ENCODE peak calls at places on chromosomes 3 and 15, in five cellular contexts. Y, B, V, O and G are unnamed samples.

GRCh38 chr3:50623840-50624474 is 7.0 kb downstream of the MAPKAPK3 start:
- DNase-seq in Y (no peak), V (no peak), B (no peak), O (no peak), G (no peak)

GRCh38 chr3:4948395-4948794 is 30.8 kb upstream of the BHLHE40 start:
- DNase-seq in B (no peak), Y (no peak), O (no peak), V (no peak), G (no peak)

GRCh38 chr3:112776000-112776399 is 70.7 kb downstream of the CD200R1L start:
- DNase-seq in Y (no peak), V (no peak), O (no peak), B (no peak), G (peak; percentile 50)

GRCh38 chr3:134076816-134077215 is 47.1 kb upstream of the SLCO2A1 start:
- DNase-seq in V (no peak), O (no peak), B (no peak), Y (no peak), G (no peak)

GRCh38 chr15:51771773-51772172 is 20.4 kb downstream of the TMOD2 start:
- DNase-seq in O (no peak), Y (no peak), B (no peak), V (no peak), G (no peak)

GRCh38 chr15:75389791-75390382 is 21.5 kb upstream of the MAN2C1 start:
- DNase-seq in O (no peak), B (no peak), Y (no peak), V (no peak), G (no peak)

GRCh38 chr15:63833246-63833696 is 477 bp downstream of the HERC1 start:
- DNase-seq in O (peak; percentile 50), V (no peak), Y (peak; percentile 24), B (peak; percentile 36), G (peak; percentile 29)

GRCh38 chr3:111070772-111071256 is 802 bp upstream of the NECTIN3 start:
- DNase-seq in B (no peak), V (peak; percentile 9), Y (no peak), O (no peak), G (no peak)

GRCh38 chr3:139774570-139775302 is 97.0 kb upstream of the NMNAT3 start:
- DNase-seq in O (peak; percentile 20), V (no peak), Y (no peak), B (peak; percentile 25), G (no peak)

GRCh38 chr15:78037779-78038305 is 39.7 kb downstream of the TBC1D2B start:
- DNase-seq in B (no peak), Y (no peak), V (no peak), O (no peak), G (no peak)

GRCh38 chr3:185152433-185153169 is at the start of gene C3orf70:
- DNase-seq in Y (peak; percentile 58), O (peak; percentile 59), V (no peak), B (peak; percentile 83), G (no peak)

GRCh38 chr3:136916200-136916599 is 41.6 kb upstream of the IL20RB start:
- DNase-seq in Y (no peak), B (no peak), O (no peak), V (no peak), G (no peak)

GRCh38 chr15:22810033-22810734 is 23.7 kb downstream of the NIPA1 start:
- DNase-seq in V (no peak), Y (no peak), B (no peak), O (no peak), G (no peak)

GRCh38 chr15:31214158-31214863 is 112.3 kb upstream of the KLF13 start:
- DNase-seq in B (no peak), O (no peak), Y (no peak), V (no peak), G (no peak)

GRCh38 chr3:63386568-63386967 is 108.5 kb downstream of the SYNPR start:
- DNase-seq in O (no peak), B (no peak), V (no peak), Y (no peak), G (peak; percentile 36)

GRCh38 chr3:169669816-169670215 is 6.3 kb upstream of the MECOM start:
- DNase-seq in B (no peak), O (no peak), Y (no peak), V (no peak), G (no peak)

GRCh38 chr15:56760186-56760585 is 26.9 kb upstream of the ZNF280D start:
- DNase-seq in V (no peak), B (peak; percentile 8), O (no peak), Y (no peak), G (no peak)

GRCh38 chr3:12663311-12663935 is 494 bp downstream of the RAF1 start:
- DNase-seq in B (peak; percentile 22), V (no peak), O (peak; percentile 61), Y (no peak), G (no peak)

GRCh38 chr15:89125038-89125826 is 37.0 kb downstream of the ABHD2 start:
- DNase-seq in V (no peak), O (no peak), B (no peak), Y (no peak), G (no peak)

GRCh38 chr15:39462691-39463090 is 118.2 kb upstream of the THBS1 start:
- DNase-seq in O (no peak), B (no peak), V (no peak), Y (peak; percentile 75), G (peak; percentile 46)

GRCh38 chr15:35696767-35697231 is 150.8 kb upstream of the DPH6 start:
- DNase-seq in Y (peak; percentile 71), V (peak; percentile 25), O (no peak), B (peak; percentile 58), G (peak; percentile 91)

GRCh38 chr3:126527455-126528211 is 3.7 kb downstream of the CHST13 start:
- DNase-seq in Y (no peak), B (no peak), O (no peak), V (no peak), G (no peak)

GRCh38 chr3:64454179-64454578 is 228.9 kb upstream of the PRICKLE2 start:
- DNase-seq in Y (no peak), B (peak; percentile 62), V (no peak), O (no peak), G (peak; percentile 32)